ENCODE peak calls at places on chromosomes 16 and 17, in four cellular contexts. V is tibial artery, F is WTC11, L is lower leg skin. G is an unnamed sample.

GRCh38 chr16:66481943-66482390 is 54.9 kb downstream of the BEAN1 start:
- DNase-seq in V (peak), F (no peak), L (no peak), G (no peak)

GRCh38 chr17:82296511-82297279 is 20.7 kb downstream of the CD7 start:
- DNase-seq in V (no peak), F (no peak), L (no peak), G (no peak)

GRCh38 chr16:2516391-2517240 is 2.9 kb downstream of the ATP6V0C start:
- DNase-seq in V (no peak), F (no peak), L (no peak), G (no peak)

GRCh38 chr17:59365383-59365981 is 34.0 kb downstream of the YPEL2 start:
- DNase-seq in V (no peak), F (no peak), L (no peak), G (no peak)

GRCh38 chr16:79430129-79430789 is 170.3 kb downstream of the MAF start:
- DNase-seq in V (no peak), F (no peak), L (no peak), G (no peak)

GRCh38 chr16:56814537-56815432 is 50.2 kb upstream of the SLC12A3 start:
- DNase-seq in V (no peak), F (no peak), L (no peak), G (no peak)

GRCh38 chr17:27559506-27559931 is 71.5 kb upstream of the LGALS9 start:
- DNase-seq in V (peak), F (no peak), L (no peak), G (peak)

GRCh38 chr16:72400257-72401078 is 228.5 kb upstream of the PMFBP1 start:
- DNase-seq in V (peak), F (peak), L (peak), G (no peak)

GRCh38 chr17:21689604-21690003 is 2.7 kb upstream of the KCNJ18 start:
- DNase-seq in V (peak), F (no peak), L (no peak), G (peak)

GRCh38 chr17:65472602-65473001 is 88.8 kb downstream of the AXIN2 start:
- DNase-seq in V (peak), F (no peak), L (peak), G (peak)

GRCh38 chr17:30091771-30092170 is 24.8 kb upstream of the NSRP1 start:
- DNase-seq in V (no peak), F (no peak), L (no peak), G (no peak)

GRCh38 chr17:21418446-21419298 is 42.5 kb downstream of the KCNJ12 start:
- DNase-seq in V (no peak), F (peak), L (no peak), G (no peak)

GRCh38 chr16:57623251-57624043 is 5.0 kb upstream of the ADGRG1 start:
- DNase-seq in V (no peak), F (peak), L (peak), G (no peak)

GRCh38 chr16:11273721-11274324 is 394 bp upstream of the PRM3 start:
- DNase-seq in V (no peak), F (no peak), L (no peak), G (no peak)

GRCh38 chr16:725041-725376 is 1.2 kb downstream of the CCDC78 start:
- DNase-seq in V (no peak), F (no peak), L (no peak), G (no peak)

GRCh38 chr17:48915459-48916282 is 7.5 kb downstream of the UBE2Z start:
- DNase-seq in V (peak), F (no peak), L (peak), G (no peak)

GRCh38 chr17:40176409-40177110 is 710 bp upstream of the RAPGEFL1 start:
- DNase-seq in V (no peak), F (no peak), L (peak), G (no peak)

GRCh38 chr16:16150117-16150877 is 73.0 kb downstream of the ABCC6 start:
- DNase-seq in V (peak), F (no peak), L (no peak), G (peak)

GRCh38 chr17:57880086-57880456 is 30.2 kb upstream of the MRPS23 start:
- DNase-seq in V (no peak), F (no peak), L (no peak), G (no peak)

GRCh38 chr16:67961551-67961957 is 6.9 kb downstream of the SLC12A4 start:
- DNase-seq in V (no peak), F (no peak), L (peak), G (no peak)

G was measured in right atrium auricular region.